ENCODE peak calls at places on chromosomes 13 and 19, in seven cellular contexts. K is EL, U is kidney epithelial cell, N is dorsolateral prefrontal cortex, X is ACHN, Y is RWPE1, S is heart left ventricle. W is an unnamed sample.

GRCh38 chr19:10105241-10106099 is 692 bp upstream of the PPAN start:
- DNase-seq in S (no peak), U (no peak), Y (no peak), K (no peak), N (no peak), X (no peak), W (no peak)

GRCh38 chr19:3670796-3671679 is 29.2 kb downstream of the PIP5K1C start:
- DNase-seq in N (no peak), Y (no peak), X (no peak), U (no peak), K (peak), S (peak), W (no peak)

GRCh38 chr13:82847595-82847994 is 1034.7 kb downstream of the SLITRK1 start:
- DNase-seq in U (no peak), X (no peak), S (no peak), Y (no peak), N (no peak), K (no peak), W (peak)

GRCh38 chr19:45172173-45172572 is 5.9 kb downstream of the TRAPPC6A start:
- DNase-seq in Y (no peak), U (no peak), K (no peak), X (no peak), S (no peak), N (no peak), W (no peak)

GRCh38 chr13:97212540-97213146 is 9.5 kb upstream of the MBNL2 start:
- DNase-seq in U (no peak), S (no peak), X (peak), N (no peak), K (peak), Y (peak), W (peak)

GRCh38 chr19:54188224-54188871 is 1.0 kb downstream of the MBOAT7 start:
- DNase-seq in K (peak), X (no peak), N (no peak), Y (no peak), U (no peak), S (no peak), W (peak)

GRCh38 chr19:1111641-1112253 is 8.0 kb downstream of the GPX4 start:
- DNase-seq in Y (no peak), X (no peak), U (no peak), K (no peak), S (no peak), N (no peak), W (no peak)

GRCh38 chr19:39199025-39199424 is 2.3 kb downstream of the NCCRP1 start:
- DNase-seq in X (peak), U (peak), Y (no peak), S (no peak), K (peak), N (peak), W (no peak)

GRCh38 chr13:31824705-31825512 is 85.6 kb downstream of the RXFP2 start:
- DNase-seq in S (no peak), U (no peak), N (no peak), Y (no peak), X (no peak), K (peak), W (peak)

GRCh38 chr19:18333680-18334079 is 6.7 kb upstream of the PGPEP1 start:
- DNase-seq in S (no peak), Y (no peak), U (no peak), X (no peak), N (no peak), K (no peak), W (peak)

GRCh38 chr13:27283906-27284523 is 13.4 kb downstream of the RASL11A start:
- DNase-seq in K (peak), N (peak), S (no peak), Y (peak), U (no peak), X (peak), W (peak)

W was measured in MCF 10A.